ENCODE peak calls at places on chromosomes 7 and 10, in five cellular contexts. One of them, this sample, is unnamed.

GRCh38 chr10:32141018-32141807 is 85.0 kb upstream of the KIF5B start:
- DNase-seq in activated T-cell treated with anti-CD3 and anti-CD28 coated beads, Interleukin-2, amount 50 U/mL, for 72 hours: no peak
- DNase-seq in T-helper 9 cell: no peak
- DNase-seq in IMR-90: peak
- DNase-seq in fibroblast of mammary gland: peak
- DNase-seq in this sample: peak

GRCh38 chr10:11260136-11260535 is 242.5 kb downstream of the CELF2 start:
- DNase-seq in activated T-cell treated with anti-CD3 and anti-CD28 coated beads, Interleukin-2, amount 50 U/mL, for 72 hours: no peak
- DNase-seq in T-helper 9 cell: no peak
- DNase-seq in IMR-90: no peak
- DNase-seq in fibroblast of mammary gland: no peak
- DNase-seq in this sample: no peak

GRCh38 chr10:35456784-35457183 is 120.5 kb downstream of the CCNY start:
- DNase-seq in activated T-cell treated with anti-CD3 and anti-CD28 coated beads, Interleukin-2, amount 50 U/mL, for 72 hours: no peak
- DNase-seq in T-helper 9 cell: no peak
- DNase-seq in IMR-90: no peak
- DNase-seq in fibroblast of mammary gland: no peak
- DNase-seq in this sample: no peak

GRCh38 chr10:60299961-60300883 is 89.5 kb downstream of the ANK3 start:
- DNase-seq in activated T-cell treated with anti-CD3 and anti-CD28 coated beads, Interleukin-2, amount 50 U/mL, for 72 hours: no peak
- DNase-seq in T-helper 9 cell: no peak
- DNase-seq in IMR-90: peak
- DNase-seq in fibroblast of mammary gland: peak
- DNase-seq in this sample: peak

GRCh38 chr7:95871078-95871848 is 98.9 kb downstream of the DYNC1I1 start:
- DNase-seq in activated T-cell treated with anti-CD3 and anti-CD28 coated beads, Interleukin-2, amount 50 U/mL, for 72 hours: peak
- DNase-seq in T-helper 9 cell: no peak
- DNase-seq in IMR-90: peak
- DNase-seq in fibroblast of mammary gland: peak
- DNase-seq in this sample: peak

GRCh38 chr7:102244601-102245000 is 42.1 kb upstream of the SH2B2 start:
- DNase-seq in activated T-cell treated with anti-CD3 and anti-CD28 coated beads, Interleukin-2, amount 50 U/mL, for 72 hours: no peak
- DNase-seq in T-helper 9 cell: no peak
- DNase-seq in IMR-90: no peak
- DNase-seq in fibroblast of mammary gland: no peak
- DNase-seq in this sample: no peak

GRCh38 chr7:98130959-98131358 is 24.3 kb downstream of the LMTK2 start:
- DNase-seq in activated T-cell treated with anti-CD3 and anti-CD28 coated beads, Interleukin-2, amount 50 U/mL, for 72 hours: no peak
- DNase-seq in T-helper 9 cell: no peak
- DNase-seq in IMR-90: no peak
- DNase-seq in fibroblast of mammary gland: no peak
- DNase-seq in this sample: no peak

GRCh38 chr7:110130669-110131068 is 960.3 kb upstream of the LRRN3 start:
- DNase-seq in activated T-cell treated with anti-CD3 and anti-CD28 coated beads, Interleukin-2, amount 50 U/mL, for 72 hours: no peak
- DNase-seq in T-helper 9 cell: no peak
- DNase-seq in IMR-90: peak
- DNase-seq in fibroblast of mammary gland: no peak
- DNase-seq in this sample: no peak

GRCh38 chr10:112794201-112794600 is 155.8 kb upstream of the TCF7L2 start:
- DNase-seq in activated T-cell treated with anti-CD3 and anti-CD28 coated beads, Interleukin-2, amount 50 U/mL, for 72 hours: no peak
- DNase-seq in T-helper 9 cell: no peak
- DNase-seq in IMR-90: no peak
- DNase-seq in fibroblast of mammary gland: no peak
- DNase-seq in this sample: no peak

GRCh38 chr10:27745719-27746363 is at the start of gene MKX:
- DNase-seq in activated T-cell treated with anti-CD3 and anti-CD28 coated beads, Interleukin-2, amount 50 U/mL, for 72 hours: peak
- DNase-seq in T-helper 9 cell: peak
- DNase-seq in IMR-90: peak
- DNase-seq in fibroblast of mammary gland: peak
- DNase-seq in this sample: peak

GRCh38 chr10:123621910-123622309 is 44.2 kb upstream of the GPR26 start:
- DNase-seq in activated T-cell treated with anti-CD3 and anti-CD28 coated beads, Interleukin-2, amount 50 U/mL, for 72 hours: no peak
- DNase-seq in T-helper 9 cell: no peak
- DNase-seq in IMR-90: no peak
- DNase-seq in fibroblast of mammary gland: no peak
- DNase-seq in this sample: no peak

GRCh38 chr10:32964261-32964660 is 6.2 kb upstream of the ITGB1 start:
- DNase-seq in activated T-cell treated with anti-CD3 and anti-CD28 coated beads, Interleukin-2, amount 50 U/mL, for 72 hours: no peak
- DNase-seq in T-helper 9 cell: no peak
- DNase-seq in IMR-90: no peak
- DNase-seq in fibroblast of mammary gland: no peak
- DNase-seq in this sample: no peak

GRCh38 chr7:24381919-24382505 is 98.0 kb downstream of the NPY start:
- DNase-seq in activated T-cell treated with anti-CD3 and anti-CD28 coated beads, Interleukin-2, amount 50 U/mL, for 72 hours: no peak
- DNase-seq in T-helper 9 cell: no peak
- DNase-seq in IMR-90: no peak
- DNase-seq in fibroblast of mammary gland: peak
- DNase-seq in this sample: peak

GRCh38 chr10:110960333-110960712 is 40.9 kb downstream of the SHOC2 start:
- DNase-seq in activated T-cell treated with anti-CD3 and anti-CD28 coated beads, Interleukin-2, amount 50 U/mL, for 72 hours: no peak
- DNase-seq in T-helper 9 cell: no peak
- DNase-seq in IMR-90: no peak
- DNase-seq in fibroblast of mammary gland: no peak
- DNase-seq in this sample: no peak

GRCh38 chr7:117385340-117386124 is 41.8 kb downstream of the ASZ1 start:
- DNase-seq in activated T-cell treated with anti-CD3 and anti-CD28 coated beads, Interleukin-2, amount 50 U/mL, for 72 hours: no peak
- DNase-seq in T-helper 9 cell: no peak
- DNase-seq in IMR-90: peak
- DNase-seq in fibroblast of mammary gland: peak
- DNase-seq in this sample: peak

GRCh38 chr10:122464575-122464974 is 3.2 kb downstream of the HTRA1 start:
- DNase-seq in activated T-cell treated with anti-CD3 and anti-CD28 coated beads, Interleukin-2, amount 50 U/mL, for 72 hours: no peak
- DNase-seq in T-helper 9 cell: no peak
- DNase-seq in IMR-90: no peak
- DNase-seq in fibroblast of mammary gland: no peak
- DNase-seq in this sample: no peak

GRCh38 chr7:30330134-30331111 is 46.0 kb downstream of the ZNRF2 start:
- DNase-seq in activated T-cell treated with anti-CD3 and anti-CD28 coated beads, Interleukin-2, amount 50 U/mL, for 72 hours: peak
- DNase-seq in T-helper 9 cell: no peak
- DNase-seq in IMR-90: peak
- DNase-seq in fibroblast of mammary gland: no peak
- DNase-seq in this sample: no peak

GRCh38 chr10:106181491-106181890 is 983.0 kb downstream of the SORCS1 start:
- DNase-seq in activated T-cell treated with anti-CD3 and anti-CD28 coated beads, Interleukin-2, amount 50 U/mL, for 72 hours: no peak
- DNase-seq in T-helper 9 cell: no peak
- DNase-seq in IMR-90: peak
- DNase-seq in fibroblast of mammary gland: peak
- DNase-seq in this sample: peak

GRCh38 chr10:23886355-23886754 is 322.6 kb upstream of the KIAA1217 start:
- DNase-seq in activated T-cell treated with anti-CD3 and anti-CD28 coated beads, Interleukin-2, amount 50 U/mL, for 72 hours: no peak
- DNase-seq in T-helper 9 cell: no peak
- DNase-seq in IMR-90: no peak
- DNase-seq in fibroblast of mammary gland: no peak
- DNase-seq in this sample: no peak

This sample was measured in cardiac fibroblast.